ENCODE peak calls at places on chromosome 9, in five cellular contexts. J is CD8-positive, alpha-beta T cell; A is heart right ventricle; H is MM.1S; W is Panc1. E is an unnamed sample.
A peak's percentile ranks its signal among the peaks of the same experiment; 100 is the strongest.

GRCh38 chr9:90999425-91000397 is 198.1 kb downstream of the SYK start:
- DNase-seq in J (no peak), A (no peak), H (no peak), W (no peak), E (no peak)

GRCh38 chr9:130887494-130888144 is 9.0 kb downstream of the QRFP start:
- DNase-seq in J (no peak), A (no peak), H (no peak), W (no peak), E (no peak)

GRCh38 chr9:135222991-135223760 is 135.7 kb downstream of the OLFM1 start:
- DNase-seq in J (no peak), A (no peak), H (no peak), W (no peak), E (no peak)

GRCh38 chr9:116958886-116959285 is 271.8 kb downstream of the TRIM32 start:
- DNase-seq in J (no peak), A (no peak), H (no peak), W (no peak), E (no peak)

GRCh38 chr9:82031538-82032280 is 43.1 kb downstream of the SPATA31D1 start:
- DNase-seq in J (peak; percentile 17), A (peak; percentile 39), H (no peak), W (no peak), E (no peak)

GRCh38 chr9:98923724-98924123 is 20.0 kb upstream of the COL15A1 start:
- DNase-seq in J (no peak), A (no peak), H (no peak), W (no peak), E (no peak)

GRCh38 chr9:135076143-135076875 is 11.2 kb upstream of the OLFM1 start:
- DNase-seq in J (no peak), A (no peak), H (no peak), W (no peak), E (no peak)

GRCh38 chr9:35856882-35857281 is 13.3 kb downstream of the OR13J1 start:
- DNase-seq in J (no peak), A (no peak), H (no peak), W (no peak), E (no peak)

GRCh38 chr9:129460323-129461261 is 160.3 kb downstream of the C9orf50 start:
- DNase-seq in J (peak; percentile 88), A (peak; percentile 98), H (peak; percentile 95), W (peak; percentile 41), E (peak; percentile 60)

GRCh38 chr9:88587885-88588628 is 53.1 kb downstream of the NXNL2 start:
- DNase-seq in J (no peak), A (no peak), H (no peak), W (no peak), E (no peak)

GRCh38 chr9:98552306-98552705 is 156.4 kb downstream of the GABBR2 start:
- DNase-seq in J (no peak), A (no peak), H (no peak), W (no peak), E (no peak)

GRCh38 chr9:107227696-107228258 is 55.3 kb upstream of the RAD23B start:
- DNase-seq in J (no peak), A (no peak), H (no peak), W (no peak), E (no peak)

GRCh38 chr9:8706546-8706945 is 907.0 kb upstream of the DMAC1 start:
- DNase-seq in J (no peak), A (no peak), H (no peak), W (no peak), E (no peak)

GRCh38 chr9:137067860-137068538 is 2.4 kb downstream of the SAPCD2 start:
- DNase-seq in J (peak; percentile 87), A (peak; percentile 80), H (peak; percentile 86), W (no peak), E (peak; percentile 93)

GRCh38 chr9:137068539-137069507 is 1.5 kb downstream of the SAPCD2 start:
- DNase-seq in J (no peak), A (no peak), H (no peak), W (no peak), E (no peak)

GRCh38 chr9:137070906-137071275 is 534 bp upstream of the SAPCD2 start:
- DNase-seq in J (no peak), A (peak; percentile 81), H (no peak), W (no peak), E (no peak)

GRCh38 chr9:137070201-137070905 is at the start of gene SAPCD2:
- DNase-seq in J (peak; percentile 87), A (peak; percentile 87), H (peak; percentile 94), W (no peak), E (peak; percentile 83)

GRCh38 chr9:137069508-137070071 is 767 bp downstream of the SAPCD2 start:
- DNase-seq in J (no peak), A (no peak), H (peak; percentile 12), W (no peak), E (no peak)
- H3K4me1 ChIP-seq in J (peaks cover 14% of the 10 kb centered on the region), A (peaks cover 16% of the 10 kb centered on the region), H (peaks cover 24% of the 10 kb centered on the region), W (peaks cover 2% of the 10 kb centered on the region), E (peaks cover 31% of the 10 kb centered on the region)

GRCh38 chr9:114346146-114346545 is 16.5 kb downstream of the ORM2 start:
- DNase-seq in J (no peak), A (no peak), H (no peak), W (no peak), E (no peak)

GRCh38 chr9:114344692-114345091 is 15.0 kb downstream of the ORM2 start:
- DNase-seq in J (no peak), A (no peak), H (no peak), W (no peak), E (no peak)

GRCh38 chr9:114344188-114344566 is 14.5 kb downstream of the ORM2 start:
- DNase-seq in J (no peak), A (no peak), H (no peak), W (no peak), E (no peak)

GRCh38 chr9:114343471-114344187 is 14.0 kb downstream of the ORM2 start:
- DNase-seq in J (no peak), A (no peak), H (no peak), W (no peak), E (no peak)

GRCh38 chr9:114345493-114346065 is 15.9 kb downstream of the ORM2 start:
- DNase-seq in J (no peak), A (no peak), H (no peak), W (no peak), E (no peak)
- H3K36me3 ChIP-seq in J (peaks cover 90% of the 10 kb centered on the region), A (peaks cover 100% of the 10 kb centered on the region), H (peaks cover 28% of the 10 kb centered on the region), W (no peaks in the 10 kb centered on the region), E (peaks cover 98% of the 10 kb centered on the region)

DNA sequence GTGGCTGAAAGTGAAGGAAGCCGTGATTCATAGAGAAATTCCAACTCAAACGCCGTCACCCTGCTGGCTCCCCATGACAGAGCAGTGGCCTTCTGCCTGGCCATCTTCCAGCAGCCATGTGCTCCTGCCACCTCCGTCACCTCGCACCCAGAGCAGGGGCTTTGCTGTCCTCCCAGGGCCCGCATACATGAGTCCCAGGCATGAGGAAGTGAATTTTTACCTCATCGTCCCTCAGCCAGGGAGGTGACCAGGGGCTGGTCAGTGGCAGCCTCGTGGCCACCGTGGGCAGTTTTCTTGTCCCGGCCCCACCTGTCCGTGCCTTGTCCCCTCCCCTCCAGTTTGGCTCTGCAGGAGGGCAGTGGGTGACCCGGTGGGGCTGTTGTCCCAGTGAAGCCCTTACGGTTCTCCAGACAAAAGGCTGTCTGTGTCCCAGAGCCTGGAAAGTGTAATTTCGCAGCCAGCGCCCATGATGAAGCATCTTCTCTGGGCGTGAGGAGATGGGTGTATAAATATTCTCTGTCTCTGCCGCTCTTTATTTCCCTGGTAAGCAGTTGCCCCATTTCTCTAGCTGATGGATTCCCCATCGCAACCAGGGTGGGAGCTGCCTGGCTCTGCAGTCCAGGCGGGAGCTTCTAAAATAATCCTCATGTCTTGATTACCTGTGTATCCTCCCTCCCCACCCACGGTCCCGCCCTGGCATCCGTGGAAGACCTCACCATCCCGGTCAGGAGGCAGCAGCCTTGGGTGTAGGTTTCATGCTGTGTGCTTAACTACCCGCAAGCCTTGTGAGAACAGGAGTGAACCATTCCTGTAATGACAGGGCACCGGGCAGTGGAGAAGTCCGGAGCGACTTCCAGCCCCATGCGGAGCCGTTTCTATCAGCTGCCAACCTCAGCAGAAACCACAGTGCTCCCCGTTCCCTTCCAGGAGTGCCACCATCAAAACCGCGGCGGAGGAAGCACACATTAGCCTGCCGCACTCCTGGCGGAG is 123.8 kb upstream of the LMX1B start:
- DNase-seq in J (no peak), A (no peak), H (no peak), W (no peak), E (no peak)
- H3K4me1 ChIP-seq in J (peaks cover 16% of the 10 kb centered on the region), A (peaks cover 13% of the 10 kb centered on the region), H (no peaks in the 10 kb centered on the region), W (no peaks in the 10 kb centered on the region), E (peaks cover 6% of the 10 kb centered on the region)

GRCh38 chr9:37917801-37918664 is 14.1 kb upstream of the SLC25A51 start:
- DNase-seq in J (no peak), A (no peak), H (no peak), W (no peak), E (no peak)

GRCh38 chr9:37918665-37919165 is 14.8 kb upstream of the SLC25A51 start:
- DNase-seq in J (no peak), A (no peak), H (no peak), W (no peak), E (no peak)

GRCh38 chr9:37920471-37921167 is 16.7 kb upstream of the SLC25A51 start:
- DNase-seq in J (no peak), A (no peak), H (peak; percentile 27), W (no peak), E (no peak)

GRCh38 chr9:37919956-37920335 is 16.0 kb upstream of the SLC25A51 start:
- DNase-seq in J (no peak), A (no peak), H (no peak), W (no peak), E (no peak)

GRCh38 chr9:37919166-37919955 is 15.4 kb upstream of the SLC25A51 start:
- DNase-seq in J (no peak), A (no peak), H (no peak), W (no peak), E (no peak)
- H3K36me3 ChIP-seq in J (no peaks in the 10 kb centered on the region), A (peaks cover 18% of the 10 kb centered on the region), H (no peaks in the 10 kb centered on the region), W (no peaks in the 10 kb centered on the region), E (no peaks in the 10 kb centered on the region)

DNA sequence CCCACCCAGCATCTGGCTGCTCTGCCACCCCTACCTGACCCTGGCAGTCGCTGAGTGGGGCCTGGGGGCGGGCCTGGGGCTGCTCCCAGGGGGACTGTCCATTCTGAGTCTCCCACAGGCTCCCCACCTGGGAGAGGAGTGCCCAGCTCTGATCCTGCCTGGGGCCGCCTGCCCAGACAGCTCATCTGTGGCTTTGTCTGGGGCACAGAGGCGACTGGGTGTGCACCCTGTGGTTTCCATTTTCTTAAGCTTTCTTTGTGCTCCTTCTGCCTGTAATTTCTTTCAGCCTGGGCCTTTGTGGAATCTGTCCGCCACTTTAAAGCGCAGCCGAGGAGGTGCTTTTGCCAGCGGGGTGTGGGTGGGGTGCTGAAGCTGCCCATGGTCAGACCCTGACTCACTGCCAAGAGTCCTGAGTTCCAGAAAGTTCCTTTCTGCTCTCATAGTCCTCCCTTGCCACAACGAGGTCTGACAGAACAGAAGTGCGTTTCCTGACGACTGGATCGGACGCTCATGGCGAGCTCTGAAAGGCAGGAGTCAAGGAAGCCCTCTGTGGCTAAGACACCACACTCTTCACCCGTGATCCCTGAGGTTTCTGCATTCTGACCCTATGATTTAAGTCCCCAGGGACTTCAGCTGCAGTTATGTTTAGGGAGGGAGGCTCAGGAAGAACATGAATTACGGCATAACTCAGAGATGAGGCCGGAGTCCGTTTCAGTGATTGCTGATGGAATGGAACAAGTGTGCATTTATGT is 225.0 kb downstream of the FANCC start:
- DNase-seq in J (no peak), A (no peak), H (no peak), W (no peak), E (no peak)
- H3K4me1 ChIP-seq in J (no peaks in the 10 kb centered on the region), A (peaks cover 91% of the 10 kb centered on the region), H (no peaks in the 10 kb centered on the region), W (peaks cover 57% of the 10 kb centered on the region), E (no peaks in the 10 kb centered on the region)

E was measured in CD4-positive, CD25-positive, alpha-beta regulatory T cell.